ENCODE peak calls at places on chromosomes 5 and 9, in four cellular contexts. Y is T-cell; U is stimulated activated CD4-positive, alpha-beta T cell treated with anti-CD3 and anti-CD28 coated beads, Interleukin-4, amount 100 ng/mL, for 4 hours; R is progenitor cell of endocrine pancreas. X is an unnamed sample.

GRCh38 chr9:18632624-18633407 is 158.9 kb downstream of the ADAMTSL1 start:
- DNase-seq in R (no peak), U (no peak), Y (no peak), X (no peak)

GRCh38 chr5:140246378-140247122 is 56.4 kb downstream of the PFDN1 start:
- DNase-seq in U (no peak), R (no peak), Y (no peak), X (no peak)

GRCh38 chr5:33997331-33997983 is 10.4 kb downstream of the AMACR start:
- DNase-seq in Y (no peak), R (no peak), U (no peak), X (no peak)

GRCh38 chr5:115573133-115573532 is 28.6 kb upstream of the FEM1C start:
- DNase-seq in Y (no peak), R (no peak), U (no peak), X (no peak)

GRCh38 chr5:2780421-2781171 is 29.1 kb upstream of the IRX2 start:
- DNase-seq in Y (no peak), R (peak; percentile 43), U (no peak), X (no peak)

GRCh38 chr5:14036514-14036913 is 92.0 kb upstream of the DNAH5 start:
- DNase-seq in U (no peak), R (no peak), Y (no peak), X (no peak)

GRCh38 chr9:127803507-127804352 is 1.0 kb downstream of the FPGS start:
- DNase-seq in U (peak; percentile 19), Y (no peak), R (no peak), X (no peak)

GRCh38 chr5:171520300-171521170 is 101.1 kb downstream of the FGF18 start:
- DNase-seq in R (no peak), Y (no peak), U (no peak), X (peak; percentile 42)